ENCODE peak calls at places on chromosomes 1 and 21, in four cellular contexts. One of them, this sample, is unnamed.

GRCh38 chr21:32198369-32198768 is 80.5 kb downstream of the MIS18A start:
- DNase-seq in IMR-90: no peak
- DNase-seq in A549: no peak
- DNase-seq in GM12878: no peak
- DNase-seq in this sample: no peak

GRCh38 chr1:3162483-3162882 is 93.5 kb downstream of the PRDM16 start:
- DNase-seq in IMR-90: no peak
- DNase-seq in A549: no peak
- DNase-seq in GM12878: no peak
- DNase-seq in this sample: no peak

GRCh38 chr1:66271216-66271903 is 262.6 kb upstream of the SGIP1 start:
- DNase-seq in IMR-90: peak; percentile 99
- DNase-seq in A549: peak; percentile 97
- DNase-seq in GM12878: no peak
- DNase-seq in this sample: no peak

GRCh38 chr1:244207935-244208244 is 156.8 kb downstream of the ZBTB18 start:
- DNase-seq in IMR-90: peak; percentile 27
- DNase-seq in A549: no peak
- DNase-seq in GM12878: no peak
- DNase-seq in this sample: no peak

GRCh38 chr1:16248603-16249534 is 11.9 kb upstream of the CPLANE2 start:
- DNase-seq in IMR-90: peak; percentile 87
- DNase-seq in A549: no peak
- DNase-seq in GM12878: peak; percentile 23
- DNase-seq in this sample: peak; percentile 72

GRCh38 chr1:51330331-51331201 is at the start of gene TTC39A:
- DNase-seq in IMR-90: no peak
- DNase-seq in A549: no peak
- DNase-seq in GM12878: no peak
- DNase-seq in this sample: no peak

GRCh38 chr1:51519857-51520699 is 1.0 kb upstream of the EPS15 start:
- DNase-seq in IMR-90: peak; percentile 86
- DNase-seq in A549: no peak
- DNase-seq in GM12878: no peak
- DNase-seq in this sample: peak; percentile 59

GRCh38 chr1:203630697-203631096 is 4.1 kb downstream of the ATP2B4 start:
- DNase-seq in IMR-90: no peak
- DNase-seq in A549: no peak
- DNase-seq in GM12878: no peak
- DNase-seq in this sample: no peak

GRCh38 chr1:15038232-15039016 is 115.1 kb upstream of the TMEM51 start:
- DNase-seq in IMR-90: peak; percentile 33
- DNase-seq in A549: peak; percentile 69
- DNase-seq in GM12878: no peak
- DNase-seq in this sample: peak; percentile 61

GRCh38 chr1:15401391-15402055 is 8.2 kb upstream of the EFHD2 start:
- DNase-seq in IMR-90: no peak
- DNase-seq in A549: no peak
- DNase-seq in GM12878: no peak
- DNase-seq in this sample: no peak

GRCh38 chr1:168722964-168723363 is 6.0 kb downstream of the DPT start:
- DNase-seq in IMR-90: no peak
- DNase-seq in A549: no peak
- DNase-seq in GM12878: no peak
- DNase-seq in this sample: no peak

GRCh38 chr1:13809461-13810159 is 109.6 kb downstream of the PRDM2 start:
- DNase-seq in IMR-90: peak; percentile 7
- DNase-seq in A549: no peak
- DNase-seq in GM12878: no peak
- DNase-seq in this sample: peak; percentile 62

GRCh38 chr1:236982380-236982779 is 21.9 kb downstream of the MT1HL1 start:
- DNase-seq in IMR-90: no peak
- DNase-seq in A549: no peak
- DNase-seq in GM12878: no peak
- DNase-seq in this sample: no peak

GRCh38 chr1:53328009-53328489 is at the start of gene LRP8:
- DNase-seq in IMR-90: peak; percentile 56
- DNase-seq in A549: peak; percentile 60
- DNase-seq in GM12878: no peak
- DNase-seq in this sample: peak; percentile 97

GRCh38 chr1:85065550-85065949 is 17.2 kb upstream of the MCOLN3 start:
- DNase-seq in IMR-90: no peak
- DNase-seq in A549: no peak
- DNase-seq in GM12878: no peak
- DNase-seq in this sample: no peak

GRCh38 chr1:68232354-68233148 is at the start of gene WLS:
- DNase-seq in IMR-90: peak; percentile 80
- DNase-seq in A549: peak; percentile 28
- DNase-seq in GM12878: no peak
- DNase-seq in this sample: no peak

GRCh38 chr1:27402349-27402754 is 9.9 kb downstream of the GPR3 start:
- DNase-seq in IMR-90: peak; percentile 55
- DNase-seq in A549: peak; percentile 54
- DNase-seq in GM12878: no peak
- DNase-seq in this sample: peak; percentile 40

GRCh38 chr1:84668185-84668584 is 22.1 kb downstream of the SSX2IP start:
- DNase-seq in IMR-90: no peak
- DNase-seq in A549: peak; percentile 19
- DNase-seq in GM12878: no peak
- DNase-seq in this sample: no peak

GRCh38 chr1:211643324-211644212 is 31.9 kb downstream of the NEK2 start:
- DNase-seq in IMR-90: no peak
- DNase-seq in A549: peak; percentile 39
- DNase-seq in GM12878: no peak
- DNase-seq in this sample: peak; percentile 46

GRCh38 chr21:44415073-44416025 is 40.0 kb upstream of the LRRC3 start:
- DNase-seq in IMR-90: no peak
- DNase-seq in A549: no peak
- DNase-seq in GM12878: no peak
- DNase-seq in this sample: no peak

GRCh38 chr1:155023627-155024026 is 10.0 kb downstream of the DCST2 start:
- DNase-seq in IMR-90: no peak
- DNase-seq in A549: no peak
- DNase-seq in GM12878: no peak
- DNase-seq in this sample: no peak

GRCh38 chr1:201506573-201507567 is at the start of gene CSRP1:
- DNase-seq in IMR-90: peak; percentile 87
- DNase-seq in A549: peak; percentile 88
- DNase-seq in GM12878: peak; percentile 39
- DNase-seq in this sample: peak; percentile 80

GRCh38 chr21:29540289-29540688 is 241.6 kb downstream of the BACH1 start:
- DNase-seq in IMR-90: peak; percentile 31
- DNase-seq in A549: no peak
- DNase-seq in GM12878: no peak
- DNase-seq in this sample: no peak

GRCh38 chr1:230339033-230339432 is 87.1 kb downstream of the PGBD5 start:
- DNase-seq in IMR-90: no peak
- DNase-seq in A549: no peak
- DNase-seq in GM12878: no peak
- DNase-seq in this sample: no peak

GRCh38 chr1:183604048-183604808 is 14.0 kb upstream of the NCF2 start:
- DNase-seq in IMR-90: peak; percentile 97
- DNase-seq in A549: no peak
- DNase-seq in GM12878: peak; percentile 89
- DNase-seq in this sample: peak; percentile 81

GRCh38 chr1:163337631-163338030 is 15.9 kb downstream of the NUF2 start:
- DNase-seq in IMR-90: peak; percentile 80
- DNase-seq in A549: no peak
- DNase-seq in GM12878: no peak
- DNase-seq in this sample: no peak

GRCh38 chr1:12121212-12122000 is 45.4 kb upstream of the TNFRSF1B start:
- DNase-seq in IMR-90: peak; percentile 97
- DNase-seq in A549: no peak
- DNase-seq in GM12878: no peak
- DNase-seq in this sample: no peak

GRCh38 chr1:177907000-177907399 is 62.9 kb downstream of the SEC16B start:
- DNase-seq in IMR-90: no peak
- DNase-seq in A549: no peak
- DNase-seq in GM12878: no peak
- DNase-seq in this sample: no peak

GRCh38 chr1:157798211-157798610 is 21.3 kb upstream of the FCRL2 start:
- DNase-seq in IMR-90: no peak
- DNase-seq in A549: no peak
- DNase-seq in GM12878: no peak
- DNase-seq in this sample: no peak

GRCh38 chr1:231814536-231814935 is 187.9 kb downstream of the DISC1 start:
- DNase-seq in IMR-90: no peak
- DNase-seq in A549: no peak
- DNase-seq in GM12878: no peak
- DNase-seq in this sample: no peak

GRCh38 chr1:231817813-231818212 is 191.2 kb downstream of the DISC1 start:
- DNase-seq in IMR-90: peak; percentile 22
- DNase-seq in A549: no peak
- DNase-seq in GM12878: no peak
- DNase-seq in this sample: no peak

GRCh38 chr1:231814031-231814430 is 187.4 kb downstream of the DISC1 start:
- DNase-seq in IMR-90: no peak
- DNase-seq in A549: no peak
- DNase-seq in GM12878: no peak
- DNase-seq in this sample: no peak

DNA sequence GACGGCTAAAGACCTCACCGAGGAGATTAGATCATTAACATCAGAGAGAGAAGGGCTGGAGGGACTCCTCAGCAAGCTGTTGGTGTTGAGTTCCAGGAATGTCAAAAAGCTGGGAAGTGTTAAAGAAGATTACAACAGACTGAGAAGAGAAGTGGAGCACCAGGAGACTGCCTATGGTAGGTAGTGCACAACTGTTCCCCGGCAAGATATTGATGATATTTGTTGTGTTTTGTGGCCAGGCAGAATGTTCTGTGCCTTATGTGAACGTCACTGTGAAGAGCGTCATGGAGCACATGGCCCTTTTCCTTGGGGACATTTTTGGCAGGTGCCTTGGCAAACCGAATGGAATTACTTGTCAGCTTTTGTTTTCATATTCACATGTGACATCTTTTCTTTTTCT is 191.8 kb downstream of the DISC1 start:
- DNase-seq in IMR-90: no peak
- DNase-seq in A549: no peak
- DNase-seq in GM12878: no peak
- DNase-seq in this sample: no peak
- TF ChIP-seq ELK1 in IMR-90: no peak
- TF ChIP-seq ELK1 in A549: no peak
- TF ChIP-seq ELK1 in GM12878: no peak
- TF ChIP-seq ELK1 in this sample: no peak

DNA sequence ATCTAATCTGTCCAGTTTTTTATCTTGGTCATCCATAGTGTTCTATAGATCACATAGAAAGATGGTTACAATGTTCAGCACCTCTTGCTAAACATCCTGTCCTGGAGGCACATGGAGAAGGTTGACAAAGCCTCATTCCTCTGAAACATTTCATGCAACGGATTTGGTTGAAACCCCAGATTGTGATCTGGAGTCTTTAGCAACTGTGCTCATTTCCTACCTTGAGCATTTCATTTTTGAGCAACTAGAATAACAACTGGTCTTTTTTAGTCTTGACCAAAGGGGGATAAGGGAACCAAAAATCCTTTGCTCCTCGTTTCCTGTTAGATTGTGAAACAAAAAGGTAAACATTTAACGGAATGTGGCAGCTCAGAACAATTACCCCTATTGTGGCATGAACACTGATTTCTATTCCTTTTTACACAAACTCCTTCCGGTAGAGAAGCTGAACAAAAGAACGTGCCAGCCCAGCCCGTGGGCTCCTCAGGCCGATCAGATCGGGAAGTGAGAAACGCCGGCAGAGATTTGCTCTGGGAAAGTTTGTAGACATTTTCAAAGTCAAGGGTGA is 94.7 kb upstream of the ERRFI1 start:
- DNase-seq in IMR-90: peak; percentile 34
- DNase-seq in A549: peak; percentile 78
- DNase-seq in GM12878: peak; percentile 23
- DNase-seq in this sample: no peak
- TF ChIP-seq ELK1 in IMR-90: no peak
- TF ChIP-seq ELK1 in A549: no peak
- TF ChIP-seq ELK1 in GM12878: no peak
- TF ChIP-seq ELK1 in this sample: no peak

GRCh38 chr1:20107767-20108166 is 11.6 kb downstream of the PLA2G2D start:
- DNase-seq in IMR-90: no peak
- DNase-seq in A549: no peak
- DNase-seq in GM12878: no peak
- DNase-seq in this sample: no peak

GRCh38 chr1:20109223-20109856 is 10.0 kb downstream of the PLA2G2D start:
- DNase-seq in IMR-90: no peak
- DNase-seq in A549: no peak
- DNase-seq in GM12878: no peak
- DNase-seq in this sample: peak; percentile 8

GRCh38 chr1:20110679-20111078 is 8.7 kb downstream of the PLA2G2D start:
- DNase-seq in IMR-90: peak; percentile 61
- DNase-seq in A549: no peak
- DNase-seq in GM12878: no peak
- DNase-seq in this sample: no peak

GRCh38 chr1:20107351-20107750 is 12.0 kb downstream of the PLA2G2D start:
- DNase-seq in IMR-90: no peak
- DNase-seq in A549: no peak
- DNase-seq in GM12878: no peak
- DNase-seq in this sample: no peak

GRCh38 chr1:20108724-20109123 is 10.6 kb downstream of the PLA2G2D start:
- DNase-seq in IMR-90: no peak
- DNase-seq in A549: no peak
- DNase-seq in GM12878: no peak
- DNase-seq in this sample: no peak
- TF ChIP-seq ELK1 in IMR-90: no peak
- TF ChIP-seq ELK1 in A549: no peak
- TF ChIP-seq ELK1 in GM12878: no peak
- TF ChIP-seq ELK1 in this sample: no peak

DNA sequence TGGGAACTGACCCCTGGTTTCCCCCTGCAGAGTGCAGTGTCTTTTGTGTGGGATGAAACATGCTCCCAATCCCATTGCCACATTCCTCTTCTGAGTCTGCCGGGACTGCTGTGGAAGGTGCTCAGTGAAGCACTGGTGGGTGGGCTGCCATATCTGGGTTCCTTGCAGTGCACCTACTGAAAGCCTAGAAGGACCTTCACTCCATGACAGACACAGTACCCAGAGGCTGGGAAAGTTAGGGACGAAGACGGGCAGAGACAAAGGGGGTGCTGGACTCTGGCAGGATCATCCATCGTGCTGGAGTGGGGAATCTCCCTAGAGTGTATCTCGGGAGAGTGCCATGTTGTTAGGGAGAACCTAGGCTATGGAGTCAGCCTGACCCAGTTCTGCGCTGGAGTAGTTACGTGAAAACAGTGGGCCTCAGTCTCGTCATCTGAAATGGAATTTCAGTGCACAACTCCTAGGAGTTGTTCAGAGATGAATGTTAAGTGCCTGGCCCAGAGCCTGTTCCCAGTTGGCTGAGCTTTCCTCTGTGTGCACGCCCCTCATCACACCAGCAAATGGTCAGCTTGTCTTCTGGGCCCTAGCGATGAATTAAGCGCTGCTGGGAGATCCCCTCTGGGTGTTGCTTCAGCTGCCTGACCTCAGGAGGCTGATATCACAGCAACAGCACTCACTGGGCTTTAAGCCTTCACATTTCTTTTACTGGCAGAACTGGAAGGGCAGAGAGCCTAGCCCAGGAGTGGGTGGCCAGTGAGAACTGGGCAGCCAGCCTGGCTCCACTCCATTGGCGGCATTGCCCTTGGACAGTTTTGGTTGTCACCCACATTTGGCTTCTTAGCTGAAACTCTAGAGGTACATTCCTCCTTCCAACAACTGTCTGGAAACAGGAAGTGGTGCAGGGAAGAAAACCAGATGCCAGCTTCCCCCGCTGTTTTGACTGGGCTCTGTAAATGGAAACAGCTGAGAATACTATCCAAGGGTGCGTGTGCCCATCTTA is 479.8 kb upstream of the VAMP3 start:
- DNase-seq in IMR-90: peak; percentile 69
- DNase-seq in A549: no peak
- DNase-seq in GM12878: no peak
- DNase-seq in this sample: no peak
- TF ChIP-seq ELK1 in IMR-90: no peak
- TF ChIP-seq ELK1 in A549: no peak
- TF ChIP-seq ELK1 in GM12878: no peak
- TF ChIP-seq ELK1 in this sample: no peak

This sample was measured in K562.